ENCODE peak calls at places on chromosomes 12 and 14, in six cellular contexts. R is NCI-H2081; W is activated naive CD8-positive, alpha-beta T cell treated with anti-CD3 and anti-CD28 coated beads, Interleukin-2, amount 50 U/mL, for 24 hours; O is vagina; T is adipocyte; S is mesenchymal stem cell. X is an unnamed sample.

GRCh38 chr14:32633214-32633864 is 304.2 kb downstream of the AKAP6 start:
- DNase-seq in S (peak; percentile 29), R (no peak), T (peak; percentile 28), W (no peak), O (no peak), X (no peak)

GRCh38 chr14:81341405-81342180 is 58.5 kb downstream of the STON2 start:
- DNase-seq in R (peak; percentile 11), W (no peak), S (no peak), T (no peak), O (no peak), X (no peak)

GRCh38 chr12:105235299-105235746 is 651 bp downstream of the APPL2 start:
- DNase-seq in O (no peak), W (no peak), T (peak; percentile 51), S (peak; percentile 38), R (peak; percentile 33), X (no peak)

GRCh38 chr12:10406725-10407124 is 2.8 kb downstream of the KLRC4 start:
- DNase-seq in R (no peak), W (peak; percentile 23), S (no peak), T (no peak), O (no peak), X (no peak)

GRCh38 chr12:54684636-54685630 is 36.8 kb upstream of the DCD start:
- DNase-seq in W (no peak), O (no peak), S (no peak), R (no peak), T (no peak), X (peak; percentile 80)

GRCh38 chr12:57487055-57487596 is 742 bp upstream of the MARS1 start:
- DNase-seq in R (no peak), O (no peak), W (no peak), T (no peak), S (no peak), X (no peak)

GRCh38 chr12:50099302-50100008 is 4.4 kb upstream of the GPD1 start:
- DNase-seq in T (peak; percentile 68), S (no peak), R (no peak), O (no peak), W (no peak), X (no peak)

GRCh38 chr14:34137001-34137400 is 186.1 kb upstream of the EGLN3 start:
- DNase-seq in S (no peak), O (no peak), W (no peak), R (no peak), T (peak; percentile 16), X (no peak)

GRCh38 chr12:5516371-5516770 is 84.5 kb downstream of the NTF3 start:
- DNase-seq in R (no peak), O (no peak), T (no peak), S (no peak), W (no peak), X (no peak)

GRCh38 chr14:55340482-55340881 is 69.3 kb downstream of the FBXO34 start:
- DNase-seq in O (no peak), T (no peak), S (no peak), R (no peak), W (no peak), X (no peak)

GRCh38 chr14:104680806-104681688 is 8.4 kb upstream of the INF2 start:
- DNase-seq in O (no peak), R (no peak), W (no peak), T (peak; percentile 71), S (peak; percentile 91), X (peak; percentile 89)

GRCh38 chr12:93776581-93777018 is 99.4 kb downstream of the CRADD start:
- DNase-seq in S (peak; percentile 83), T (peak; percentile 85), W (no peak), O (no peak), R (no peak), X (no peak)

GRCh38 chr14:20802341-20803084 is at the start of gene RNASE1:
- DNase-seq in R (no peak), O (no peak), S (no peak), W (no peak), T (no peak), X (no peak)

GRCh38 chr12:47085815-47086252 is 6.1 kb upstream of the AMIGO2 start:
- DNase-seq in S (peak; percentile 88), O (no peak), R (peak; percentile 60), T (peak; percentile 81), W (peak; percentile 30), X (no peak)

GRCh38 chr14:72439707-72440106 is 454.2 kb downstream of the DPF3 start:
- DNase-seq in W (peak; percentile 31), T (no peak), R (no peak), O (no peak), S (no peak), X (no peak)

GRCh38 chr14:94388027-94388895 is at the start of gene SERPINA1:
- DNase-seq in W (no peak), R (no peak), S (no peak), T (no peak), O (no peak), X (peak; percentile 92)

GRCh38 chr12:117402363-117402762 is 40.9 kb upstream of the NOS1 start:
- DNase-seq in T (no peak), W (no peak), S (no peak), O (no peak), R (no peak), X (no peak)

X was measured in right lobe of liver.